ENCODE peak calls at places on chromosomes 4 and X, in ten cellular contexts. T, H, B, S, J, A, Y, D, O and C are unnamed samples.

GRCh38 chr4:176833416-176833815 is 40.7 kb upstream of the VEGFC start:
- DNase-seq in J (no peak), Y (no peak), O (no peak), T (no peak), H (no peak), A (no peak), D (no peak), S (no peak), B (peak; percentile 33), C (no peak)

GRCh38 chr4:40238700-40239548 is 42.1 kb downstream of the RHOH start:
- DNase-seq in O (peak; percentile 13), S (no peak), J (no peak), H (no peak), A (no peak), B (no peak), T (no peak), Y (no peak), D (peak; percentile 44), C (no peak)

GRCh38 chr4:11505225-11505971 is 76.7 kb upstream of the HS3ST1 start:
- DNase-seq in H (no peak), T (peak; percentile 82), B (no peak), D (no peak), J (no peak), Y (peak; percentile 74), O (peak; percentile 70), S (no peak), A (no peak), C (no peak)

GRCh38 chr4:116501954-116502353 is 583.4 kb downstream of the TRAM1L1 start:
- DNase-seq in Y (no peak), H (no peak), D (no peak), T (no peak), A (no peak), J (no peak), O (no peak), B (no peak), S (no peak), C (no peak)

GRCh38 chrX:9700555-9700954 is 65.1 kb downstream of the GPR143 start:
- DNase-seq in D (no peak), J (no peak), T (no peak), A (no peak), Y (no peak), B (no peak), H (no peak), O (no peak), S (no peak), C (no peak)

GRCh38 chrX:85620466-85620865 is 241.0 kb upstream of the POF1B start:
- DNase-seq in D (no peak), Y (no peak), T (no peak), J (no peak), S (no peak), B (no peak), H (no peak), O (no peak), A (no peak), C (no peak)

GRCh38 chrX:3175659-3176438 is 134.6 kb downstream of the ARSF start:
- DNase-seq in T (peak; percentile 69), B (peak; percentile 71), D (no peak), Y (no peak), S (no peak), J (no peak), H (no peak), O (peak; percentile 45), A (peak; percentile 56), C (no peak)

GRCh38 chr4:157804169-157804543 is 368.7 kb downstream of the GASK1B start:
- DNase-seq in T (no peak), B (no peak), A (no peak), Y (no peak), O (no peak), J (no peak), S (no peak), D (no peak), H (no peak), C (no peak)

DNA sequence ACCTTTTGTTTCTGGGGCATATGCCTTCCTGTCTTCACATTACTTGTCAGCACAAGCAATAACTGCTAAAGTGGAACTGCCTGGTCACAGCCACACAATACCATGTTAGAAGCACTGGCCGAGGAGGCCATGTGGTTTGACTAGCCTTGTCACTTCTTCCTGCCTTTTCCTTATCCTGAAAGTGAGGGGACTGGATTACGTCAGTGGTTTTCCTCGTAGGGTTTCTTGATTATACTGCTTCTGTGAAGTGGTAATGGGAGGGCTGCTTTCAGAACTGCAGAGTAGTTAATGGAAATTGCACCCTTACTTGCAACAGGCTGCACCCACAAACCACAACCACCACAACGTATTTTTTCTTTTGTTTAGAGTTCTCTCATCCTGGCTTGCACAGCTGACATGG is 26.6 kb downstream of the ZRSR2 start:
- DNase-seq in D (no peak), B (no peak), T (peak; percentile 48), H (no peak), Y (no peak), J (no peak), A (no peak), S (no peak), O (no peak), C (no peak)
- H3K4me3 ChIP-seq in D (no peak overlapping the region), B (no peak overlapping the region), T (no peak overlapping the region), H (no peak overlapping the region), Y (no peak overlapping the region), J (no peak overlapping the region), A (no peak overlapping the region), S (no peak overlapping the region), O (no peak overlapping the region), C (no peak overlapping the region)

GRCh38 chr4:123659759-123660158 is 263.2 kb downstream of the SPRY1 start:
- DNase-seq in T (no peak), D (no peak), J (no peak), H (no peak), S (no peak), A (no peak), Y (no peak), B (peak; percentile 12), O (peak; percentile 42), C (no peak)

GRCh38 chr4:123666486-123666885 is 269.9 kb downstream of the SPRY1 start:
- DNase-seq in S (no peak), B (no peak), O (no peak), J (no peak), A (no peak), Y (no peak), D (no peak), H (no peak), T (no peak), C (no peak)

GRCh38 chr4:123662827-123663226 is 266.2 kb downstream of the SPRY1 start:
- DNase-seq in H (no peak), A (no peak), Y (no peak), S (no peak), B (no peak), O (no peak), D (no peak), J (no peak), T (no peak), C (no peak)

GRCh38 chr4:123659262-123659661 is 262.7 kb downstream of the SPRY1 start:
- DNase-seq in S (no peak), J (no peak), T (no peak), Y (no peak), H (no peak), B (no peak), O (no peak), D (no peak), A (no peak), C (no peak)

GRCh38 chr4:123661080-123661737 is 264.6 kb downstream of the SPRY1 start:
- DNase-seq in J (no peak), O (peak; percentile 64), S (no peak), D (no peak), H (no peak), A (peak; percentile 33), B (peak; percentile 45), Y (no peak), T (peak; percentile 26), C (no peak)
- TF ChIP-seq CTCF in J (no peak), O (peak; percentile 40), S (peak; percentile 52), D (peak; percentile 33), H (peak; percentile 41), A (peak; percentile 64), B (peak; percentile 62), Y (peak; percentile 84), T (peak; percentile 31), C (no peak)

GRCh38 chrX:49040376-49040955 is 2.7 kb downstream of the TFE3 start:
- DNase-seq in J (no peak), D (no peak), A (peak; percentile 25), H (no peak), Y (no peak), T (peak; percentile 30), O (peak; percentile 59), S (peak; percentile 17), B (peak; percentile 61), C (no peak)

GRCh38 chrX:49043987-49044281 is 777 bp upstream of the TFE3 start:
- DNase-seq in B (no peak), A (no peak), T (no peak), H (no peak), Y (no peak), J (no peak), D (no peak), S (no peak), O (no peak), C (no peak)

GRCh38 chrX:49043220-49043986 is at the start of gene TFE3:
- DNase-seq in T (peak; percentile 98), A (peak; percentile 98), J (peak; percentile 95), D (peak; percentile 98), O (peak; percentile 99), Y (peak; percentile 97), B (peak; percentile 98), S (peak; percentile 98), H (peak; percentile 97), C (peak; percentile 94)

GRCh38 chrX:49041683-49042529 is 1.3 kb downstream of the TFE3 start:
- DNase-seq in Y (no peak), B (peak; percentile 68), J (no peak), S (peak; percentile 39), O (peak; percentile 74), T (peak; percentile 69), D (no peak), H (no peak), A (peak; percentile 73), C (no peak)

DNA sequence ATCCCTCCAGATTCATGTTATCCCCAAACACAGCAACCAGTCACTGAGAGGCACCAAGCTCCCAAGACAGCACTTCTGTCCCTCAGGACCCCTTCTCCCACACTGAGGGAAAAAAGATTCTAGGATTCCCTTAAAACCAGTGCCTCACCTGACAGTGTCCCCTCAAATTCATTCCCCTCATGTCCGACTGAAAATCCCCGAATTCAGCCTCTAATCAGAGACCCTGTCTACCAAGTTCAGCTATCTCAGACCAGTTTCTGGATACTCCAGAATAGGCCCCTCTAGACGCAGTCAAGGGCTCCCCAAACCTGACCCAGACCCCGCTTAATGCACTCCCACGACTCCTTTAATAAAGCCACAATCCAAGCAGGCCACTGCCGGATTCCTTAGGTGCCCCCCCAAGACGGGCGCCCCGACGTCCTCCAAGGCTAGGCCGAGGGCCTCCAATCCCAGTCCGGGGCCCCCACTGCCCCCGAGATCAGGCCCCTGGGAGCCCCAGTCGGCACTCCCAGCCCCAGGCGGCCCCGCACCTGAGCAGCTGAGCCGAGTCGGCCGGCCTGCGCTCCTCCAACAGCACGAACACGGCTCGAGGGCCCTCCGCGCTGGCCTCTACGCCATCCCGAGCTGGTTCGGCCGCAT is 457 bp downstream of the TFE3 start:
- DNase-seq in B (no peak), A (no peak), S (no peak), H (no peak), Y (no peak), J (no peak), D (no peak), T (peak; percentile 13), O (peak; percentile 5), C (no peak)
- H3K4me3 ChIP-seq in B (peak overlapping the region; percentile 77), A (peak overlapping the region; percentile 60), S (peak overlapping the region; percentile 70), H (peak overlapping the region; percentile 71), Y (peak overlapping the region; percentile 70), J (peak overlapping the region; percentile 78), D (peak overlapping the region; percentile 57), T (peak overlapping the region; percentile 75), O (peak overlapping the region; percentile 73), C (peak overlapping the region; percentile 84)

GRCh38 chr4:127793528-127793927 is 11.4 kb downstream of the HSPA4L start:
- DNase-seq in H (no peak), D (no peak), B (no peak), Y (no peak), A (no peak), J (no peak), T (no peak), O (no peak), S (no peak), C (no peak)

GRCh38 chr4:127783971-127784519 is 1.9 kb downstream of the HSPA4L start:
- DNase-seq in O (no peak), S (no peak), T (no peak), J (no peak), B (no peak), Y (no peak), H (no peak), A (no peak), D (no peak), C (no peak)

GRCh38 chr4:127783026-127783769 is 1.1 kb downstream of the HSPA4L start:
- DNase-seq in H (peak; percentile 17), Y (peak; percentile 90), B (peak; percentile 65), D (peak; percentile 66), A (peak; percentile 65), J (peak; percentile 44), T (peak; percentile 86), O (peak; percentile 69), S (peak; percentile 54), C (no peak)

GRCh38 chr4:127788517-127788916 is 6.4 kb downstream of the HSPA4L start:
- DNase-seq in A (no peak), D (no peak), T (no peak), H (no peak), O (peak; percentile 13), Y (no peak), S (no peak), J (no peak), B (peak; percentile 12), C (no peak)
- TF ChIP-seq CTCF in A (peak; percentile 7), D (no peak), T (no peak), H (peak; percentile 18), O (peak; percentile 16), Y (peak; percentile 54), S (peak; percentile 37), J (no peak), B (peak; percentile 40), C (peak; percentile 8)